ENCODE peak calls at places on chromosome 18, in six cellular contexts. F, V, P, U, Y and K are unnamed samples. For H3K4me1, the result is how much of the 10 kb centered on the place peaks cover.

GRCh38 chr18:41972067-41973000 is 17.3 kb downstream of the PIK3C3 start:
- DNase-seq in F (no peak), V (no peak), P (no peak), U (no peak), Y (no peak), K (no peak)

GRCh38 chr18:57982372-57983021 is 61.5 kb upstream of the NEDD4L start:
- DNase-seq in F (no peak), V (no peak), P (no peak), U (no peak), Y (no peak), K (no peak)

GRCh38 chr18:59502222-59502898 is 143.3 kb upstream of the LMAN1 start:
- DNase-seq in F (no peak), V (no peak), P (peak), U (no peak), Y (no peak), K (peak)

GRCh38 chr18:31227497-31228229 is 65.0 kb upstream of the DSC1 start:
- DNase-seq in F (no peak), V (no peak), P (no peak), U (no peak), Y (no peak), K (peak)

GRCh38 chr18:22348521-22349316 is 69.0 kb downstream of the CTAGE1 start:
- DNase-seq in F (peak), V (no peak), P (no peak), U (no peak), Y (peak), K (peak)

GRCh38 chr18:66638856-66639621 is 35.1 kb upstream of the CDH19 start:
- DNase-seq in F (no peak), V (no peak), P (no peak), U (no peak), Y (no peak), K (no peak)

GRCh38 chr18:63681449-63682381 is 20.0 kb upstream of the SERPINB3 start:
- DNase-seq in F (no peak), V (no peak), P (no peak), U (no peak), Y (no peak), K (no peak)

GRCh38 chr18:74234326-74235171 is 57.2 kb downstream of the CYB5A start:
- DNase-seq in F (no peak), V (no peak), P (peak), U (no peak), Y (peak), K (peak)

GRCh38 chr18:54736981-54737380 is 91.3 kb upstream of the RAB27B start:
- DNase-seq in F (no peak), V (no peak), P (no peak), U (no peak), Y (no peak), K (no peak)

GRCh38 chr18:54679318-54680149 is 88.5 kb downstream of the DYNAP start:
- DNase-seq in F (no peak), V (no peak), P (no peak), U (no peak), Y (no peak), K (peak)

GRCh38 chr18:5195656-5196055 is 1.4 kb downstream of the AKAIN1 start:
- DNase-seq in F (no peak), V (no peak), P (no peak), U (no peak), Y (no peak), K (no peak)

GRCh38 chr18:5197461-5197860 is 404 bp upstream of the AKAIN1 start:
- DNase-seq in F (no peak), V (no peak), P (no peak), U (no peak), Y (no peak), K (no peak)

GRCh38 chr18:5197032-5197434 is at the start of gene AKAIN1:
- DNase-seq in F (peak), V (no peak), P (no peak), U (no peak), Y (no peak), K (peak)

GRCh38 chr18:5196253-5197031 is 615 bp downstream of the AKAIN1 start:
- DNase-seq in F (peak), V (no peak), P (no peak), U (no peak), Y (no peak), K (no peak)
- H3K4me3 ChIP-seq in F (no peak), V (no peak), P (no peak), U (no peak), Y (no peak), K (peak)

GRCh38 chr18:8448091-8448490 is 161.1 kb upstream of the RAB12 start:
- DNase-seq in F (no peak), V (no peak), P (no peak), U (no peak), Y (no peak), K (no peak)

GRCh38 chr18:8450898-8451665 is 158.2 kb upstream of the RAB12 start:
- DNase-seq in F (no peak), V (no peak), P (no peak), U (no peak), Y (no peak), K (no peak)

GRCh38 chr18:8453528-8453927 is 155.7 kb upstream of the RAB12 start:
- DNase-seq in F (no peak), V (no peak), P (no peak), U (no peak), Y (no peak), K (no peak)

GRCh38 chr18:8454136-8454535 is 155.1 kb upstream of the RAB12 start:
- DNase-seq in F (no peak), V (no peak), P (no peak), U (no peak), Y (no peak), K (no peak)

DNA sequence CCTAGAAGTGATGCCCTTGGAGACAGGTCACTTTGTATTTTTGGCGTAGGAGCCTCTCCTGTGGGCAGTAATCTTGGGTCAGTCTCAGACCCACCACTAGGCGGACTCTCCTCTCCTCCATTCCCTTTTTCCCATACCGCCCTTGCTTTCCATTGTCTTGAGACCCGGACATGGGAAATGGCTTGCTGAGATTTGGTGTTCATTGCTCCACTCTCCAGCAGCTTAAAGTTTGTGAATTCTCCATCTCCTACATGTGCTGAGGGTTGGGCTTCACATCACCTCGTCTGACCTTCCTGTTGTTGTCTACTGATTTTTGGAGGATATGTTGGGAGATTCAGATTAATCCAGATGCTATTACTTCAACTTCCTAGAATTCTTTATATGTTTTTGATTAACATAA is 159.2 kb upstream of the RAB12 start:
- DNase-seq in F (no peak), V (no peak), P (no peak), U (no peak), Y (no peak), K (peak)
- TF ChIP-seq CTCF in F (peak), V (peak), P (peak), U (peak), Y (peak), K (peak)

DNA sequence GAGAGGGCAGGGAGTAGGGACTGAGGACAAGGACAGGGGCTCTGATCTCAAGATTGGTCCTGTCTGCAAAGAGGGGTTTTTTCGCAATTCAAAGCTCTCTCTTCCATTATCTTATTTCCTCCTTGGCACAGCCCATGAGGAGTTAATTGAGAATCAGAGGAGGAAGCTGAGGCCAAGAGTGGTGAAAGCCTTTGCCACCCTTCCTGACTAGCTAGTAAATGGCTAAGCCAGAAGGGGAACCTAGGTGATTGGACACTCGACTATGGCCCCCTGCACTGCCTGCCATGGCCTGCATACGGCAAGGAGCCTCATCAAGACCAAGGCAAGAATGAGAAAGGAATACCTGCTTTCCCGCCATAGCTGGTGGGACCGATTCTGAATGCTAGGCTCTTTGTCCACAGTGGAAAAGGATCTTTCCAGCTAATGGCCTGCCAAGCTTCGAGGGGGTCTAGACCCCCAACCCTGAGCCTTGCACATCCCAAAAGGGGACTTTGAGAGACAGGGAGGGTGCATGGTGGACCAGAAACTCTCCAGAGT is 237.9 kb downstream of the HAUS1 start:
- DNase-seq in F (peak), V (no peak), P (peak), U (no peak), Y (no peak), K (no peak)
- H3K4me1 ChIP-seq in F (under half), V (under half), P (under half), U (under half), Y (under half), K (under half)

DNA sequence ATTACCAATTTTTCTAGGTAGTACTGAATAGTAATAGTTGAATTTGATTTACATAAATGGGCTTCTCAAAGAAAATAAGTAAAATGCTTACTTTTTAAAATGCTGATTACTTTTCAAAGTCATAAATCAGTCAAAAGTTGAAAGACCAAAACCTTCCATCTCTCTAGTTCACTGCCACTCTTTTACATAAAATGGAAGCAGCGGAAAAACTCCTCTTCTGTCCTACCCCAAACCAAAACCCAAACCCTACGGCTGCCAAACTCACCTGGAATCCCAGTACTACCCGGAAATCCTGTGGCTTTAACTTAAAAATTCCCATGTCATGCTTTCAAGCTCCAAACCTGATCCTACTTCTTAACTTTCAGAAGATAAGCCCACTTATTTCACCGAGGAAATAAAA is 81.2 kb upstream of the MAPRE2 start:
- DNase-seq in F (no peak), V (no peak), P (no peak), U (no peak), Y (no peak), K (no peak)
- H3K4me3 ChIP-seq in F (no peak), V (no peak), P (no peak), U (no peak), Y (no peak), K (no peak)